ENCODE peak calls at places on chromosome 12, in seven cellular contexts. One of them, this sample, is unnamed.

GRCh38 chr12:53234236-53234635 is 2.2 kb upstream of the RARG start:
- DNase-seq in OCI-LY7: no peak
- DNase-seq in Panc1: no peak
- DNase-seq in SJCRH30: peak; percentile 42
- DNase-seq in lower lobe of right lung: peak; percentile 46
- DNase-seq in stomach: no peak
- DNase-seq in cardiac muscle cell: peak; percentile 58
- DNase-seq in this sample: peak; percentile 86

GRCh38 chr12:5204271-5204670 is 160.6 kb downstream of the KCNA5 start:
- DNase-seq in SJCRH30: no peak
- DNase-seq in cardiac muscle cell: no peak
- DNase-seq in stomach: no peak
- DNase-seq in OCI-LY7: no peak
- DNase-seq in lower lobe of right lung: no peak
- DNase-seq in Panc1: no peak
- DNase-seq in this sample: peak; percentile 92

GRCh38 chr12:124993568-124994434 is at the start of gene BRI3BP:
- DNase-seq in lower lobe of right lung: peak; percentile 80
- DNase-seq in Panc1: no peak
- DNase-seq in OCI-LY7: peak; percentile 86
- DNase-seq in stomach: peak; percentile 75
- DNase-seq in SJCRH30: peak; percentile 73
- DNase-seq in cardiac muscle cell: peak; percentile 75
- DNase-seq in this sample: peak; percentile 70

GRCh38 chr12:110704750-110705149 is 15.8 kb upstream of the HVCN1 start:
- DNase-seq in stomach: peak; percentile 41
- DNase-seq in lower lobe of right lung: no peak
- DNase-seq in OCI-LY7: peak; percentile 57
- DNase-seq in SJCRH30: no peak
- DNase-seq in cardiac muscle cell: no peak
- DNase-seq in Panc1: no peak
- DNase-seq in this sample: peak; percentile 18

GRCh38 chr12:108635201-108635996 is 1.7 kb upstream of the SELPLG start:
- DNase-seq in lower lobe of right lung: no peak
- DNase-seq in SJCRH30: no peak
- DNase-seq in stomach: no peak
- DNase-seq in cardiac muscle cell: peak; percentile 56
- DNase-seq in Panc1: no peak
- DNase-seq in OCI-LY7: peak; percentile 98
- DNase-seq in this sample: peak; percentile 33

GRCh38 chr12:28014196-28014595 is 41.7 kb upstream of the PTHLH start:
- DNase-seq in OCI-LY7: no peak
- DNase-seq in cardiac muscle cell: no peak
- DNase-seq in stomach: no peak
- DNase-seq in Panc1: no peak
- DNase-seq in SJCRH30: no peak
- DNase-seq in lower lobe of right lung: no peak
- DNase-seq in this sample: no peak

GRCh38 chr12:49055978-49056754 is 4.4 kb downstream of the KMT2D start:
- DNase-seq in OCI-LY7: peak; percentile 82
- DNase-seq in stomach: peak; percentile 56
- DNase-seq in SJCRH30: peak; percentile 67
- DNase-seq in lower lobe of right lung: peak; percentile 74
- DNase-seq in cardiac muscle cell: peak; percentile 56
- DNase-seq in Panc1: no peak
- DNase-seq in this sample: peak; percentile 68

GRCh38 chr12:105462841-105463240 is 132.3 kb downstream of the C12orf75 start:
- DNase-seq in stomach: no peak
- DNase-seq in cardiac muscle cell: no peak
- DNase-seq in Panc1: no peak
- DNase-seq in OCI-LY7: no peak
- DNase-seq in SJCRH30: no peak
- DNase-seq in lower lobe of right lung: no peak
- DNase-seq in this sample: no peak

GRCh38 chr12:76237086-76237701 is 111.0 kb downstream of the BBS10 start:
- DNase-seq in SJCRH30: no peak
- DNase-seq in Panc1: no peak
- DNase-seq in OCI-LY7: no peak
- DNase-seq in lower lobe of right lung: no peak
- DNase-seq in cardiac muscle cell: no peak
- DNase-seq in stomach: no peak
- DNase-seq in this sample: no peak

GRCh38 chr12:16407332-16407731 is 59.9 kb downstream of the MGST1 start:
- DNase-seq in SJCRH30: no peak
- DNase-seq in stomach: no peak
- DNase-seq in OCI-LY7: no peak
- DNase-seq in lower lobe of right lung: no peak
- DNase-seq in cardiac muscle cell: no peak
- DNase-seq in Panc1: no peak
- DNase-seq in this sample: no peak
- H3K4me3 ChIP-seq in SJCRH30: no peak overlapping the region
- H3K4me3 ChIP-seq in stomach: no peak overlapping the region
- H3K4me3 ChIP-seq in OCI-LY7: no peak overlapping the region
- H3K4me3 ChIP-seq in lower lobe of right lung: no peak overlapping the region
- H3K4me3 ChIP-seq in cardiac muscle cell: no peak overlapping the region
- H3K4me3 ChIP-seq in Panc1: no peak overlapping the region
- H3K4me3 ChIP-seq in this sample: no peak overlapping the region

GRCh38 chr12:3098436-3098835 is 21.3 kb downstream of the TSPAN9 start:
- DNase-seq in SJCRH30: no peak
- DNase-seq in lower lobe of right lung: no peak
- DNase-seq in OCI-LY7: no peak
- DNase-seq in Panc1: no peak
- DNase-seq in stomach: no peak
- DNase-seq in cardiac muscle cell: no peak
- DNase-seq in this sample: no peak

GRCh38 chr12:3102721-3103410 is 25.7 kb downstream of the TSPAN9 start:
- DNase-seq in OCI-LY7: no peak
- DNase-seq in cardiac muscle cell: no peak
- DNase-seq in stomach: no peak
- DNase-seq in SJCRH30: no peak
- DNase-seq in lower lobe of right lung: no peak
- DNase-seq in Panc1: no peak
- DNase-seq in this sample: no peak

GRCh38 chr12:3099146-3099545 is 22.0 kb downstream of the TSPAN9 start:
- DNase-seq in OCI-LY7: no peak
- DNase-seq in stomach: no peak
- DNase-seq in SJCRH30: no peak
- DNase-seq in cardiac muscle cell: no peak
- DNase-seq in Panc1: no peak
- DNase-seq in lower lobe of right lung: no peak
- DNase-seq in this sample: no peak

GRCh38 chr12:3103806-3104205 is 26.6 kb downstream of the TSPAN9 start:
- DNase-seq in SJCRH30: no peak
- DNase-seq in cardiac muscle cell: no peak
- DNase-seq in lower lobe of right lung: no peak
- DNase-seq in OCI-LY7: no peak
- DNase-seq in Panc1: no peak
- DNase-seq in stomach: no peak
- DNase-seq in this sample: no peak

GRCh38 chr12:3101309-3102022 is 24.3 kb downstream of the TSPAN9 start:
- DNase-seq in SJCRH30: no peak
- DNase-seq in OCI-LY7: no peak
- DNase-seq in cardiac muscle cell: no peak
- DNase-seq in Panc1: no peak
- DNase-seq in lower lobe of right lung: no peak
- DNase-seq in stomach: no peak
- DNase-seq in this sample: peak; percentile 24
- H3K4me1 ChIP-seq in SJCRH30: peaks cover 25% of the 10 kb centered on the region
- H3K4me1 ChIP-seq in OCI-LY7: no peaks in the 10 kb centered on the region
- H3K4me1 ChIP-seq in cardiac muscle cell: peaks cover 26% of the 10 kb centered on the region
- H3K4me1 ChIP-seq in Panc1: no peaks in the 10 kb centered on the region
- H3K4me1 ChIP-seq in lower lobe of right lung: peaks cover 79% of the 10 kb centered on the region
- H3K4me1 ChIP-seq in stomach: peaks cover 46% of the 10 kb centered on the region
- H3K4me1 ChIP-seq in this sample: peaks cover 24% of the 10 kb centered on the region

DNA sequence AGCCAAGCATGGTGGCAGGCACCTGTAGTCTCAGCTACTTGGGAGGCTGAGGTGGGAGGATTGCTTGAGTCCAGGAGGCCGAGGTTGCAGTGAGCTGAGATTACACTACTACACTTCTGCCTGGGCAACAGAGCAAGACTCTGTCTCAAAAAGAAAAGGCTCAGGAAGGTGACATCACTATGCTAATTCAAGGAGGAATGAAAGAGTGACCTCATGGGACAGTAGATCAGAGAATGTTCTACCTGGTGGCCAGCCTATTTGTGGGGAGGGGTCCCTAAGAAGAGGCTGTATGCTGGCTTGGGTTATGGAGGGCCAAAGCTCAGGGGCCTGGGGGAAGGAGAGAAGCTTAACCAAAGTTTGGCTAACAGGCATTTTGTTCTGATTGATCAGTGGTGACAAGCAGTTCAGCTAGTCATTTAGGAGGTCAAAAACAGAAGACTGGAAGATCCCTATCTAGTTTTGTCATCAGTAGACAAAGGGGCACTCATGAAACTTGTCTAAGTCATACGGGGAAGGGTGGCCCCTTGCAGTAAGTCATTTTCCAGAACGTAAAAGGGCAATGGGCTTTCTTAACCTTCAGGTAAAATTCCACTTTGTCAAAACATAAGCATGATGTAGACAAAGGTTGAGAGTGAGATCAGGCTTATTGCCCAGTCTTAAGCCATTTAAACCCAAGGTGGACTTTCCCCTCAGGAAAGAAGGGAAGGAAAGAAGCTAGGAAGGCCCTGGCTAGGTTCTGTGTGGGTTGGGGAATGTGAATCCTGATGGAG is 60.8 kb upstream of the EEA1 start:
- DNase-seq in Panc1: no peak
- DNase-seq in lower lobe of right lung: no peak
- DNase-seq in stomach: no peak
- DNase-seq in OCI-LY7: no peak
- DNase-seq in cardiac muscle cell: no peak
- DNase-seq in SJCRH30: no peak
- DNase-seq in this sample: no peak
- H3K4me3 ChIP-seq in Panc1: no peak overlapping the region
- H3K4me3 ChIP-seq in lower lobe of right lung: no peak overlapping the region
- H3K4me3 ChIP-seq in stomach: no peak overlapping the region
- H3K4me3 ChIP-seq in OCI-LY7: no peak overlapping the region
- H3K4me3 ChIP-seq in cardiac muscle cell: no peak overlapping the region
- H3K4me3 ChIP-seq in SJCRH30: no peak overlapping the region
- H3K4me3 ChIP-seq in this sample: no peak overlapping the region

DNA sequence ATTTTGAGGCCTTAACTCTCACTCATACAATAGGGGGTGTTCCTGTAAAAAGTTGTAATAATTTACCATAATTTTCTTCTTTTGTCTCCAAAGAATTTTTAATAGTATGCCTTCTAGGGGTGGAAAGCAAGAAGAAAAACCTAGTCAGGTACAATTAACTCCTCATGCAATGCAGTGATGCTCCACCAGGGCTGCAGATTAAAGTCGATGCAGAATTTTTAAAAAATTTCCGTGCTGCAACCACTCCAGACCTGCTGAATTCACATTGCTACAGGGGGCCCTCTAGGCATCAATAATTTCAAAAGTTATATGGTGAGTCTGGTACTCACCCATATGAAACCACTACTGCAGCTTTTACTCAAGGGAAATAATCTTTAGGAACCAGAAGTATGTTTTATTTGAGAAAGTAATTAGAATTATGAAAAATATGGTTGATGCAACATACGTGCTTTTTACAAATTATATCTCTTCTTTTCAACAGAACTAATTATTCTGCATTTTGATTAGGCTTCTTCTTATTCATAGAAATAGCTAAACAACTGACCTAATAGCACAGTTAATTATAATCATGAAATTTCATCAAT is 353.2 kb downstream of the BCAT1 start:
- DNase-seq in stomach: no peak
- DNase-seq in lower lobe of right lung: no peak
- DNase-seq in SJCRH30: peak; percentile 6
- DNase-seq in Panc1: no peak
- DNase-seq in OCI-LY7: peak; percentile 24
- DNase-seq in cardiac muscle cell: peak; percentile 23
- DNase-seq in this sample: no peak
- H3K4me1 ChIP-seq in stomach: no peaks in the 10 kb centered on the region
- H3K4me1 ChIP-seq in lower lobe of right lung: no peaks in the 10 kb centered on the region
- H3K4me1 ChIP-seq in SJCRH30: no peaks in the 10 kb centered on the region
- H3K4me1 ChIP-seq in Panc1: no peaks in the 10 kb centered on the region
- H3K4me1 ChIP-seq in OCI-LY7: peaks cover 14% of the 10 kb centered on the region
- H3K4me1 ChIP-seq in cardiac muscle cell: peaks cover 4% of the 10 kb centered on the region
- H3K4me1 ChIP-seq in this sample: peaks cover 13% of the 10 kb centered on the region

DNA sequence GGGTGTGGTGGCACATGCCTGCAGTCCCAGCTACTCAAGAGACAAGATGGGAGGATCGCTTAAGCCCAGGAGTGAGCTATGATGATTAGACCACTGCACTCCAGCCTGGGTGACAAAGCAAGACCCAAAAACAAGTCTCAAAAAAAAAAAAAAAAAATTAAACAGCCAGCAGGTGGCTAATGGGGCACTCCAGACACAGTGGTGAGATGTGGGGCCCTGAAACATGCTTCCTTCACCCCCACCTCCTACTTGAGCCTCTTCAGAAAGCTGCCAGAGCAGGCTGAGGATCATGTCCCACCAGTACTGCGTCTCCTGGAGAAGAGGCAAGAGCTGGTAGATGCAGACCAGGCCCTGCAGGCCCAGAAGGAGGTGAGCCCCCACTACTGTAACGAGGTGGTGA is 2.1 kb downstream of the CFAP73 start:
- DNase-seq in stomach: no peak
- DNase-seq in SJCRH30: no peak
- DNase-seq in lower lobe of right lung: no peak
- DNase-seq in OCI-LY7: peak; percentile 59
- DNase-seq in cardiac muscle cell: no peak
- DNase-seq in Panc1: no peak
- DNase-seq in this sample: no peak
- H3K4me3 ChIP-seq in stomach: no peak overlapping the region
- H3K4me3 ChIP-seq in SJCRH30: no peak overlapping the region
- H3K4me3 ChIP-seq in lower lobe of right lung: no peak overlapping the region
- H3K4me3 ChIP-seq in OCI-LY7: peak overlapping the region; percentile 78
- H3K4me3 ChIP-seq in cardiac muscle cell: no peak overlapping the region
- H3K4me3 ChIP-seq in Panc1: no peak overlapping the region
- H3K4me3 ChIP-seq in this sample: no peak overlapping the region

This sample was measured in neural progenitor cell.